ENCODE peak calls at places on chromosomes 7 and 10, in six cellular contexts. D is T-helper 2 cell; F is T-helper 1 cell; T is A549; K is stimulated activated naive CD4-positive, alpha-beta T cell; B is stimulated activated naive CD8-positive, alpha-beta T cell treated with anti-CD3 and anti-CD28 coated beads, Interleukin-15, Interleukin-2, amounts not matched to agents 100 U/mL and 50 U/mL, for 24 hours. O is an unnamed sample.

GRCh38 chr7:157684596-157685429 is 348.0 kb downstream of the DNAJB6 start:
- DNase-seq in D (no peak), F (no peak), T (no peak), K (no peak), B (no peak), O (no peak)

GRCh38 chr7:21580073-21580521 is 37.3 kb downstream of the DNAH11 start:
- DNase-seq in D (no peak), F (no peak), T (peak), K (no peak), B (no peak), O (no peak)

GRCh38 chr7:101315336-101315735 is 6.3 kb downstream of the IFT22 start:
- DNase-seq in D (no peak), F (peak), T (peak), K (peak), B (peak), O (peak)

GRCh38 chr7:34653787-34654186 is 4.2 kb upstream of the NPSR1 start:
- DNase-seq in D (no peak), F (no peak), T (no peak), K (no peak), B (no peak), O (no peak)

GRCh38 chr7:43609097-43609496 is 26.2 kb downstream of the STK17A start:
- DNase-seq in D (no peak), F (no peak), T (no peak), K (no peak), B (no peak), O (no peak)

GRCh38 chr7:66683770-66684123 is 55.1 kb downstream of the KCTD7 start:
- DNase-seq in D (no peak), F (no peak), T (no peak), K (no peak), B (no peak), O (no peak)

GRCh38 chr10:9302142-9302746 is 1247.8 kb downstream of the GATA3 start:
- DNase-seq in D (peak), F (no peak), T (peak), K (peak), B (no peak), O (peak)

GRCh38 chr10:75788394-75789205 is 357.2 kb downstream of the LRMDA start:
- DNase-seq in D (no peak), F (no peak), T (no peak), K (no peak), B (no peak), O (no peak)

GRCh38 chr7:6536262-6536770 is 14.9 kb downstream of the GRID2IP start:
- DNase-seq in D (no peak), F (no peak), T (no peak), K (peak), B (peak), O (no peak)

GRCh38 chr7:151187409-151188251 is 580 bp upstream of the ASB10 start:
- DNase-seq in D (no peak), F (no peak), T (no peak), K (no peak), B (no peak), O (no peak)

GRCh38 chr7:73980206-73980605 is 47.8 kb upstream of the ELN start:
- DNase-seq in D (no peak), F (no peak), T (no peak), K (no peak), B (no peak), O (peak)

GRCh38 chr10:110865804-110866482 is 5.8 kb upstream of the PDCD4 start:
- DNase-seq in D (no peak), F (no peak), T (peak), K (peak), B (no peak), O (no peak)

GRCh38 chr7:5248201-5248885 is 34.4 kb upstream of the SLC29A4 start:
- DNase-seq in D (no peak), F (no peak), T (no peak), K (no peak), B (no peak), O (no peak)

GRCh38 chr7:96501318-96501717 is 179.4 kb upstream of the SLC25A13 start:
- DNase-seq in D (no peak), F (no peak), T (no peak), K (no peak), B (no peak), O (no peak)

GRCh38 chr10:63012623-63013022 is 120.5 kb upstream of the NRBF2 start:
- DNase-seq in D (no peak), F (no peak), T (no peak), K (no peak), B (no peak), O (no peak)

GRCh38 chr7:140659727-140660396 is 12.9 kb upstream of the ADCK2 start:
- DNase-seq in D (no peak), F (no peak), T (no peak), K (no peak), B (no peak), O (no peak)

GRCh38 chr10:78491812-78492211 is 458.1 kb downstream of the RPS24 start:
- DNase-seq in D (no peak), F (no peak), T (no peak), K (no peak), B (no peak), O (no peak)

GRCh38 chr10:32372000-32372875 is 25.3 kb upstream of the EPC1 start:
- DNase-seq in D (no peak), F (no peak), T (peak), K (no peak), B (no peak), O (no peak)

GRCh38 chr10:119424591-119424975 is 117.9 kb downstream of the RGS10 start:
- DNase-seq in D (no peak), F (no peak), T (no peak), K (no peak), B (no peak), O (no peak)

O was measured in Caco-2.